ENCODE peak calls at places on chromosomes 11 and 22, in ten cellular contexts. One of them, this sample, is unnamed.

GRCh38 chr11:13009921-13010736 is 1.0 kb downstream of the RASSF10 start:
- DNase-seq in HCT116: no peak
- DNase-seq in A549: peak; percentile 53
- DNase-seq in GM12891: peak; percentile 7
- DNase-seq in esophagus squamous epithelium: no peak
- DNase-seq in K562: no peak
- DNase-seq in H54: no peak
- DNase-seq in uterus: no peak
- DNase-seq in Peyer's patch: peak; percentile 52
- DNase-seq in transverse colon: no peak
- DNase-seq in this sample: no peak

GRCh38 chr22:44424867-44425351 is 73.1 kb downstream of the RTL6 start:
- DNase-seq in HCT116: no peak
- DNase-seq in A549: no peak
- DNase-seq in GM12891: no peak
- DNase-seq in esophagus squamous epithelium: no peak
- DNase-seq in K562: no peak
- DNase-seq in H54: no peak
- DNase-seq in uterus: no peak
- DNase-seq in Peyer's patch: no peak
- DNase-seq in transverse colon: no peak
- DNase-seq in this sample: no peak

GRCh38 chr22:30325065-30325720 is 1.5 kb downstream of the TBC1D10A start:
- DNase-seq in HCT116: no peak
- DNase-seq in A549: peak; percentile 54
- DNase-seq in GM12891: no peak
- DNase-seq in esophagus squamous epithelium: no peak
- DNase-seq in K562: peak; percentile 41
- DNase-seq in H54: peak; percentile 79
- DNase-seq in uterus: peak; percentile 46
- DNase-seq in Peyer's patch: peak; percentile 50
- DNase-seq in transverse colon: peak; percentile 73
- DNase-seq in this sample: no peak

GRCh38 chr22:29697853-29698598 is 21.8 kb upstream of the CABP7 start:
- DNase-seq in HCT116: no peak
- DNase-seq in A549: no peak
- DNase-seq in GM12891: no peak
- DNase-seq in esophagus squamous epithelium: no peak
- DNase-seq in K562: no peak
- DNase-seq in H54: no peak
- DNase-seq in uterus: no peak
- DNase-seq in Peyer's patch: no peak
- DNase-seq in transverse colon: no peak
- DNase-seq in this sample: no peak

GRCh38 chr11:105790841-105791240 is 181.0 kb downstream of the GRIA4 start:
- DNase-seq in HCT116: no peak
- DNase-seq in A549: no peak
- DNase-seq in GM12891: no peak
- DNase-seq in esophagus squamous epithelium: no peak
- DNase-seq in K562: no peak
- DNase-seq in H54: no peak
- DNase-seq in uterus: no peak
- DNase-seq in Peyer's patch: no peak
- DNase-seq in transverse colon: no peak
- DNase-seq in this sample: no peak

GRCh38 chr11:47861762-47862161 is 13.6 kb upstream of the NUP160 start:
- DNase-seq in HCT116: no peak
- DNase-seq in A549: peak; percentile 72
- DNase-seq in GM12891: no peak
- DNase-seq in esophagus squamous epithelium: no peak
- DNase-seq in K562: no peak
- DNase-seq in H54: no peak
- DNase-seq in uterus: no peak
- DNase-seq in Peyer's patch: no peak
- DNase-seq in transverse colon: no peak
- DNase-seq in this sample: peak; percentile 44

GRCh38 chr11:2445948-2446551 is 1.2 kb downstream of the KCNQ1 start:
- DNase-seq in HCT116: no peak
- DNase-seq in A549: no peak
- DNase-seq in GM12891: no peak
- DNase-seq in esophagus squamous epithelium: no peak
- DNase-seq in K562: no peak
- DNase-seq in H54: no peak
- DNase-seq in uterus: no peak
- DNase-seq in Peyer's patch: peak; percentile 63
- DNase-seq in transverse colon: peak; percentile 58
- DNase-seq in this sample: no peak

GRCh38 chr11:554824-555499 is 5.6 kb downstream of the LMNTD2 start:
- DNase-seq in HCT116: peak; percentile 44
- DNase-seq in A549: peak; percentile 81
- DNase-seq in GM12891: peak; percentile 93
- DNase-seq in esophagus squamous epithelium: no peak
- DNase-seq in K562: peak; percentile 83
- DNase-seq in H54: peak; percentile 92
- DNase-seq in uterus: peak; percentile 52
- DNase-seq in Peyer's patch: peak; percentile 84
- DNase-seq in transverse colon: peak; percentile 81
- DNase-seq in this sample: peak; percentile 82

GRCh38 chr11:76805206-76805913 is 22.2 kb downstream of the TSKU start:
- DNase-seq in HCT116: no peak
- DNase-seq in A549: peak; percentile 75
- DNase-seq in GM12891: no peak
- DNase-seq in esophagus squamous epithelium: no peak
- DNase-seq in K562: peak; percentile 40
- DNase-seq in H54: no peak
- DNase-seq in uterus: peak; percentile 13
- DNase-seq in Peyer's patch: peak; percentile 41
- DNase-seq in transverse colon: no peak
- DNase-seq in this sample: no peak

GRCh38 chr11:8369592-8370205 is 106.0 kb upstream of the LMO1 start:
- DNase-seq in HCT116: no peak
- DNase-seq in A549: no peak
- DNase-seq in GM12891: no peak
- DNase-seq in esophagus squamous epithelium: no peak
- DNase-seq in K562: no peak
- DNase-seq in H54: no peak
- DNase-seq in uterus: peak; percentile 5
- DNase-seq in Peyer's patch: no peak
- DNase-seq in transverse colon: no peak
- DNase-seq in this sample: no peak

GRCh38 chr22:41557401-41558240 is 3.2 kb upstream of the CSDC2 start:
- DNase-seq in HCT116: no peak
- DNase-seq in A549: no peak
- DNase-seq in GM12891: no peak
- DNase-seq in esophagus squamous epithelium: no peak
- DNase-seq in K562: peak; percentile 55
- DNase-seq in H54: no peak
- DNase-seq in uterus: peak; percentile 83
- DNase-seq in Peyer's patch: no peak
- DNase-seq in transverse colon: peak; percentile 46
- DNase-seq in this sample: no peak

GRCh38 chr22:20457506-20458240 is 20.0 kb upstream of the SCARF2 start:
- DNase-seq in HCT116: no peak
- DNase-seq in A549: no peak
- DNase-seq in GM12891: no peak
- DNase-seq in esophagus squamous epithelium: no peak
- DNase-seq in K562: no peak
- DNase-seq in H54: no peak
- DNase-seq in uterus: no peak
- DNase-seq in Peyer's patch: no peak
- DNase-seq in transverse colon: no peak
- DNase-seq in this sample: no peak

GRCh38 chr11:61494341-61495038 is 14.1 kb upstream of the LRRC10B start:
- DNase-seq in HCT116: no peak
- DNase-seq in A549: no peak
- DNase-seq in GM12891: no peak
- DNase-seq in esophagus squamous epithelium: no peak
- DNase-seq in K562: no peak
- DNase-seq in H54: no peak
- DNase-seq in uterus: no peak
- DNase-seq in Peyer's patch: no peak
- DNase-seq in transverse colon: no peak
- DNase-seq in this sample: no peak

GRCh38 chr11:84612645-84613044 is 1014.5 kb downstream of the DLG2 start:
- DNase-seq in HCT116: no peak
- DNase-seq in A549: no peak
- DNase-seq in GM12891: no peak
- DNase-seq in esophagus squamous epithelium: no peak
- DNase-seq in K562: no peak
- DNase-seq in H54: no peak
- DNase-seq in uterus: no peak
- DNase-seq in Peyer's patch: no peak
- DNase-seq in transverse colon: no peak
- DNase-seq in this sample: no peak

GRCh38 chr11:12207384-12208150 is 97.2 kb downstream of the MICAL2 start:
- DNase-seq in HCT116: no peak
- DNase-seq in A549: no peak
- DNase-seq in GM12891: no peak
- DNase-seq in esophagus squamous epithelium: no peak
- DNase-seq in K562: no peak
- DNase-seq in H54: no peak
- DNase-seq in uterus: no peak
- DNase-seq in Peyer's patch: no peak
- DNase-seq in transverse colon: peak; percentile 60
- DNase-seq in this sample: no peak

GRCh38 chr11:72579816-72580647 is 94.2 kb downstream of the PDE2A start:
- DNase-seq in HCT116: no peak
- DNase-seq in A549: no peak
- DNase-seq in GM12891: no peak
- DNase-seq in esophagus squamous epithelium: no peak
- DNase-seq in K562: no peak
- DNase-seq in H54: no peak
- DNase-seq in uterus: no peak
- DNase-seq in Peyer's patch: peak; percentile 22
- DNase-seq in transverse colon: peak; percentile 4
- DNase-seq in this sample: no peak

GRCh38 chr11:1744137-1744878 is 6.1 kb downstream of the IFITM10 start:
- DNase-seq in HCT116: no peak
- DNase-seq in A549: no peak
- DNase-seq in GM12891: no peak
- DNase-seq in esophagus squamous epithelium: no peak
- DNase-seq in K562: no peak
- DNase-seq in H54: no peak
- DNase-seq in uterus: no peak
- DNase-seq in Peyer's patch: no peak
- DNase-seq in transverse colon: no peak
- DNase-seq in this sample: no peak

GRCh38 chr11:65883058-65883761 is 3.6 kb downstream of the CTSW start:
- DNase-seq in HCT116: no peak
- DNase-seq in A549: no peak
- DNase-seq in GM12891: no peak
- DNase-seq in esophagus squamous epithelium: no peak
- DNase-seq in K562: no peak
- DNase-seq in H54: no peak
- DNase-seq in uterus: no peak
- DNase-seq in Peyer's patch: no peak
- DNase-seq in transverse colon: peak; percentile 8
- DNase-seq in this sample: no peak

GRCh38 chr11:63614136-63614664 is at the start of gene PLAAT3:
- DNase-seq in HCT116: peak; percentile 36
- DNase-seq in A549: peak; percentile 82
- DNase-seq in GM12891: peak; percentile 37
- DNase-seq in esophagus squamous epithelium: no peak
- DNase-seq in K562: peak; percentile 89
- DNase-seq in H54: peak; percentile 67
- DNase-seq in uterus: peak; percentile 47
- DNase-seq in Peyer's patch: peak; percentile 83
- DNase-seq in transverse colon: peak; percentile 78
- DNase-seq in this sample: peak; percentile 88
- TF ChIP-seq POLR2A in HCT116: no peak
- TF ChIP-seq POLR2A in A549: peak; percentile 37
- TF ChIP-seq POLR2A in GM12891: no peak
- TF ChIP-seq POLR2A in esophagus squamous epithelium: peak; percentile 69
- TF ChIP-seq POLR2A in K562: no peak
- TF ChIP-seq POLR2A in H54: peak; percentile 32
- TF ChIP-seq POLR2A in uterus: peak; percentile 25
- TF ChIP-seq POLR2A in Peyer's patch: peak; percentile 56
- TF ChIP-seq POLR2A in transverse colon: peak; percentile 35
- TF ChIP-seq POLR2A in this sample: no peak

GRCh38 chr11:119101759-119102423 is at the start of gene DPAGT1:
- DNase-seq in HCT116: peak; percentile 98
- DNase-seq in A549: peak; percentile 98
- DNase-seq in GM12891: peak; percentile 59
- DNase-seq in esophagus squamous epithelium: peak; percentile 65
- DNase-seq in K562: peak; percentile 60
- DNase-seq in H54: peak; percentile 59
- DNase-seq in uterus: peak; percentile 88
- DNase-seq in Peyer's patch: peak; percentile 86
- DNase-seq in transverse colon: peak; percentile 92
- DNase-seq in this sample: peak; percentile 95
- TF ChIP-seq POLR2A in HCT116: no peak
- TF ChIP-seq POLR2A in A549: peak; percentile 34
- TF ChIP-seq POLR2A in GM12891: no peak
- TF ChIP-seq POLR2A in esophagus squamous epithelium: peak; percentile 44
- TF ChIP-seq POLR2A in K562: peak; percentile 64
- TF ChIP-seq POLR2A in H54: peak; percentile 0
- TF ChIP-seq POLR2A in uterus: peak; percentile 40
- TF ChIP-seq POLR2A in Peyer's patch: peak; percentile 52
- TF ChIP-seq POLR2A in transverse colon: no peak
- TF ChIP-seq POLR2A in this sample: peak; percentile 52

GRCh38 chr11:16945671-16946469 is 68.3 kb downstream of the PLEKHA7 start:
- DNase-seq in HCT116: peak; percentile 51
- DNase-seq in A549: peak; percentile 76
- DNase-seq in GM12891: peak; percentile 41
- DNase-seq in esophagus squamous epithelium: no peak
- DNase-seq in K562: peak; percentile 56
- DNase-seq in H54: peak; percentile 64
- DNase-seq in uterus: no peak
- DNase-seq in Peyer's patch: peak; percentile 76
- DNase-seq in transverse colon: peak; percentile 76
- DNase-seq in this sample: peak; percentile 31
- TF ChIP-seq POLR2A in HCT116: no peak
- TF ChIP-seq POLR2A in A549: no peak
- TF ChIP-seq POLR2A in GM12891: no peak
- TF ChIP-seq POLR2A in esophagus squamous epithelium: no peak
- TF ChIP-seq POLR2A in K562: no peak
- TF ChIP-seq POLR2A in H54: no peak
- TF ChIP-seq POLR2A in uterus: no peak
- TF ChIP-seq POLR2A in Peyer's patch: no peak
- TF ChIP-seq POLR2A in transverse colon: no peak
- TF ChIP-seq POLR2A in this sample: no peak

DNA sequence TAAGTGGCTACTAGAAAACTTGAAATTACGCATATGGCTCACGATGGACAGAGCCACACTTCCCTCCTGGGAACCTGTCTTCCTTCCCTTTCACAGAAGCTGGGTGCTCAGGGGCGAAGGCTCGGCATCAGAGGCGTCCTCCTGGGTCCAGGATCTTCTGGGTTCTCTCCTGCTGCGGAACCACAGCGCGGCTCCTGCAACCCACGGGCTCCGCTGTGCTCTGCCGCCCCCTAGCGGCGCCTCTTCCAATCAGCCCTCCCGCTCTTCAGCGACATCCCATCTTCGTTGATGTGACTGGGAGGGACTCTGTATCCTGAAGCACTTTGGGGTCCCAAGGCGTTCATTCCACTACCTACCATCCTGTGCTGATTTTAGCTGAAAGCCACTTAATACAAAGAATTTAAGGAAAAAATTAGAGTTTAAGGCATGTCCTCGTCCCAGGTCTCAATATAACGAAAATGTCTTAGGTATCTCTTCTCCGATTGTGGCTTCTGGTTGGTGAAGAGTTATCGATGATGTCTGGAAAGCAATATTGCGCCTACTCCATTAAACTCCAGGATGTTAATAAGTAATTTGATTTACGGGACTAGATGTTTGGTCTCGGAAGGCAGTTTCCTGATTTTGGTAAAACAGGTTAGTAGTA is 14.8 kb upstream of the RPS3 start:
- DNase-seq in HCT116: peak; percentile 68
- DNase-seq in A549: peak; percentile 83
- DNase-seq in GM12891: peak; percentile 60
- DNase-seq in esophagus squamous epithelium: no peak
- DNase-seq in K562: peak; percentile 87
- DNase-seq in H54: peak; percentile 81
- DNase-seq in uterus: peak; percentile 80
- DNase-seq in Peyer's patch: peak; percentile 89
- DNase-seq in transverse colon: peak; percentile 85
- DNase-seq in this sample: peak; percentile 90
- TF ChIP-seq POLR2A in HCT116: no peak
- TF ChIP-seq POLR2A in A549: no peak
- TF ChIP-seq POLR2A in GM12891: no peak
- TF ChIP-seq POLR2A in esophagus squamous epithelium: no peak
- TF ChIP-seq POLR2A in K562: no peak
- TF ChIP-seq POLR2A in H54: no peak
- TF ChIP-seq POLR2A in uterus: no peak
- TF ChIP-seq POLR2A in Peyer's patch: peak; percentile 18
- TF ChIP-seq POLR2A in transverse colon: no peak
- TF ChIP-seq POLR2A in this sample: no peak